ENCODE peak calls at places on chromosomes 7 and 10, in nine cellular contexts. H is CD8-positive, alpha-beta T cell; N is CD8-positive, alpha-beta memory T cell; C is small intestine; K is gastrocnemius medialis; D is effector memory CD4-positive, alpha-beta T cell; Q is psoas muscle; E is testis; M is uterus. A is an unnamed sample. For H3K9me3, the result is how much of the 10 kb centered on the place peaks cover.

GRCh38 chr10:78781991-78782390 is 286.8 kb upstream of the ZMIZ1 start:
- DNase-seq in H (no peak), N (no peak), C (no peak), K (no peak), D (no peak), Q (no peak), E (no peak), M (no peak), A (no peak)

GRCh38 chr10:43978091-43978490 is 329.4 kb upstream of the ZNF32 start:
- DNase-seq in H (no peak), N (no peak), C (no peak), K (no peak), D (no peak), Q (no peak), E (no peak), M (no peak), A (no peak)

GRCh38 chr7:79096361-79096805 is 357.1 kb downstream of the MAGI2 start:
- DNase-seq in H (no peak), N (no peak), C (no peak), K (no peak), D (no peak), Q (no peak), E (no peak), M (no peak), A (no peak)

GRCh38 chr7:73850781-73851207 is 8.5 kb upstream of the METTL27 start:
- DNase-seq in H (no peak), N (no peak), C (peak), K (no peak), D (no peak), Q (peak), E (no peak), M (no peak), A (no peak)

GRCh38 chr7:27946351-27946750 is 206.4 kb downstream of the TAX1BP1 start:
- DNase-seq in H (no peak), N (no peak), C (no peak), K (no peak), D (no peak), Q (no peak), E (no peak), M (no peak), A (no peak)

GRCh38 chr10:28839600-28840007 is 162.3 kb downstream of the BAMBI start:
- DNase-seq in H (no peak), N (no peak), C (peak), K (peak), D (no peak), Q (no peak), E (peak), M (peak), A (no peak)

GRCh38 chr10:127649642-127650041 is 87.3 kb upstream of the FOXI2 start:
- DNase-seq in H (no peak), N (no peak), C (peak), K (no peak), D (no peak), Q (no peak), E (peak), M (no peak), A (no peak)

GRCh38 chr10:11017575-11018425 is at the start of gene CELF2:
- DNase-seq in H (peak), N (peak), C (peak), K (peak), D (peak), Q (peak), E (peak), M (peak), A (peak)

GRCh38 chr7:151008511-151009323 is 15.6 kb downstream of the ATG9B start:
- DNase-seq in H (peak), N (peak), C (peak), K (no peak), D (peak), Q (peak), E (peak), M (peak), A (peak)

GRCh38 chr7:97555845-97556431 is 175.9 kb upstream of the TAC1 start:
- DNase-seq in H (no peak), N (no peak), C (no peak), K (no peak), D (no peak), Q (no peak), E (no peak), M (no peak), A (no peak)

GRCh38 chr7:11830582-11831382 is 1.2 kb downstream of the THSD7A start:
- DNase-seq in H (no peak), N (no peak), C (peak), K (no peak), D (no peak), Q (no peak), E (no peak), M (no peak), A (no peak)

GRCh38 chr7:87627634-87627994 is 584 bp upstream of the RUNDC3B start:
- DNase-seq in H (no peak), N (no peak), C (no peak), K (no peak), D (no peak), Q (peak), E (peak), M (no peak), A (no peak)

GRCh38 chr10:121702351-121703320 is 104.4 kb upstream of the FGFR2 start:
- DNase-seq in H (no peak), N (no peak), C (no peak), K (no peak), D (no peak), Q (no peak), E (no peak), M (no peak), A (no peak)

GRCh38 chr10:71397340-71398212 is 856 bp downstream of the CDH23 start:
- DNase-seq in H (no peak), N (no peak), C (no peak), K (no peak), D (no peak), Q (peak), E (peak), M (peak), A (no peak)

GRCh38 chr7:82789883-82790609 is 346.5 kb upstream of the CACNA2D1 start:
- DNase-seq in H (no peak), N (no peak), C (no peak), K (no peak), D (no peak), Q (no peak), E (no peak), M (no peak), A (no peak)

GRCh38 chr7:21086688-21087087 is 300.0 kb upstream of the SP8 start:
- DNase-seq in H (no peak), N (no peak), C (no peak), K (no peak), D (no peak), Q (no peak), E (no peak), M (no peak), A (no peak)

GRCh38 chr10:79391231-79392019 is 44.2 kb downstream of the PPIF start:
- DNase-seq in H (no peak), N (no peak), C (no peak), K (no peak), D (no peak), Q (no peak), E (no peak), M (peak), A (peak)

GRCh38 chr7:46071076-46071475 is 150.0 kb upstream of the IGFBP3 start:
- DNase-seq in H (no peak), N (no peak), C (no peak), K (no peak), D (no peak), Q (no peak), E (no peak), M (no peak), A (no peak)

GRCh38 chr10:22363305-22363704 is 18.0 kb downstream of the SPAG6 start:
- DNase-seq in H (no peak), N (no peak), C (no peak), K (no peak), D (no peak), Q (no peak), E (no peak), M (no peak), A (no peak)

GRCh38 chr10:117492504-117492903 is 50.0 kb upstream of the EMX2 start:
- DNase-seq in H (no peak), N (no peak), C (no peak), K (no peak), D (no peak), Q (no peak), E (no peak), M (no peak), A (no peak)

GRCh38 chr7:7452652-7453051 is 83.0 kb downstream of the COL28A1 start:
- DNase-seq in H (no peak), N (no peak), C (no peak), K (no peak), D (no peak), Q (no peak), E (no peak), M (no peak), A (no peak)

GRCh38 chr7:153422291-153423189 is 629.7 kb upstream of the DPP6 start:
- DNase-seq in H (no peak), N (no peak), C (no peak), K (no peak), D (no peak), Q (no peak), E (no peak), M (no peak), A (no peak)
- H3K9me3 ChIP-seq in H (under half), N (under half), C (under half), K (under half), D (under half), Q (under half), E (under half), M (under half), A (under half)

GRCh38 chr10:42519761-42520460 is 118.5 kb downstream of the ZNF33B start:
- DNase-seq in H (no peak), N (no peak), C (no peak), K (no peak), D (no peak), Q (no peak), E (no peak), M (no peak), A (no peak)

GRCh38 chr10:42519079-42519478 is 119.3 kb downstream of the ZNF33B start:
- DNase-seq in H (no peak), N (no peak), C (no peak), K (no peak), D (no peak), Q (no peak), E (no peak), M (no peak), A (no peak)

GRCh38 chr10:42523098-42523497 is 115.3 kb downstream of the ZNF33B start:
- DNase-seq in H (no peak), N (no peak), C (no peak), K (no peak), D (no peak), Q (no peak), E (no peak), M (no peak), A (no peak)
- H3K9me3 ChIP-seq in H (half or more), N (under half), C (under half), K (under half), D (under half), Q (half or more), E (under half), M (half or more), A (under half)

DNA sequence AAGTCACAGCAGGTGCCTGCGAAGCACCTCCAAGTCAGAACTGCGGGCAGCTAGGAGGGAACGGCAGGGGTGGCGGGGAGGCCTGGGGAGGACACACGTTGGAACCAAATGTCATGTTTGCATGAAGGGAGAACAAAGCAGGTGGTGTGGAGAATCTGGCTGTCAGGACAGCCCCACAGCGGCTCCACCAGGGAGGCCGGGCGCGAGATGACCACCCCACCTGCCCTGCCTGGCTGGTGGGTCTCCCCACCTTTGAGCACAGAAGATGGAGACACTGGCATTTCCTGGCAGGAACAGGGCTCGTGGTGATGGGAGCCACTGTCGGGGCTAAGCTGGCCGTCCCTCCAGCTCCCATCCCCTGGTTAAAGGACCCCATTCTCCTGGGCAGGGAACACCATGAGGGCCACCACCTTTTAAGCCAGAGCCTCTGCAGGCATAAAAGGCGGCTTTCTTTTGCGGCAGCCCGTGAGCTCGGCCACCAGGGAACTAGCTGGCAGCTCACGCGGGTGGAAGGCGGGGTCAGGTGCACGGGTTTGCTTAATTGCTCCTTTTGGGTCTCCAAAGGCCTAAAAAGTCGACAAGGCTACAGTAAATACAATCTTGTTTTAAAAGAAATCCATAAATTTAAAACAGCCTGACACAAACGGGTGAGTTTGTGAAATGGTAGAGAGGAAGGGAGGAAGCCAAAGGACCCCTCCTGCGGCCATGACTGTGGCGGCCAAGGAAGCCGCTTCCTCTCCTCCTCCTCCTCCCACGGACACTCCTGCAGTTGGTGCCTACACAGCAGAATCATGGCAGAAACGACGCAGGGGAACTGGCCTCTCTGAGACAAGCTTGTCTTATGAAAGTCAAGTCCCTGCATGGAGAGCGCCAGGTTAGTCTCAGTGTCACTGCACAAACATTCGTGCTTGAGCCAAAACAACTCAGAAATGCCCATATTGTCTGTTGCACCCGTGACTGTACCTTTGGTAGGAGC is 213.8 kb downstream of the DNAJB6 start:
- DNase-seq in H (no peak), N (no peak), C (no peak), K (no peak), D (no peak), Q (no peak), E (no peak), M (no peak), A (no peak)
- H3K9me3 ChIP-seq in H (under half), N (under half), C (under half), K (under half), D (under half), Q (under half), E (under half), M (under half), A (under half)

GRCh38 chr7:158415316-158415715 is 172.3 kb downstream of the PTPRN2 start:
- DNase-seq in H (no peak), N (no peak), C (no peak), K (no peak), D (no peak), Q (no peak), E (no peak), M (no peak), A (no peak)

GRCh38 chr7:158410720-158411119 is 176.9 kb downstream of the PTPRN2 start:
- DNase-seq in H (no peak), N (no peak), C (no peak), K (no peak), D (no peak), Q (no peak), E (no peak), M (no peak), A (no peak)

GRCh38 chr7:158411232-158411950 is 176.2 kb downstream of the PTPRN2 start:
- DNase-seq in H (no peak), N (no peak), C (no peak), K (no peak), D (no peak), Q (no peak), E (no peak), M (no peak), A (no peak)

GRCh38 chr7:158416283-158416933 is 171.2 kb downstream of the PTPRN2 start:
- DNase-seq in H (no peak), N (no peak), C (no peak), K (no peak), D (no peak), Q (no peak), E (no peak), M (no peak), A (no peak)

DNA sequence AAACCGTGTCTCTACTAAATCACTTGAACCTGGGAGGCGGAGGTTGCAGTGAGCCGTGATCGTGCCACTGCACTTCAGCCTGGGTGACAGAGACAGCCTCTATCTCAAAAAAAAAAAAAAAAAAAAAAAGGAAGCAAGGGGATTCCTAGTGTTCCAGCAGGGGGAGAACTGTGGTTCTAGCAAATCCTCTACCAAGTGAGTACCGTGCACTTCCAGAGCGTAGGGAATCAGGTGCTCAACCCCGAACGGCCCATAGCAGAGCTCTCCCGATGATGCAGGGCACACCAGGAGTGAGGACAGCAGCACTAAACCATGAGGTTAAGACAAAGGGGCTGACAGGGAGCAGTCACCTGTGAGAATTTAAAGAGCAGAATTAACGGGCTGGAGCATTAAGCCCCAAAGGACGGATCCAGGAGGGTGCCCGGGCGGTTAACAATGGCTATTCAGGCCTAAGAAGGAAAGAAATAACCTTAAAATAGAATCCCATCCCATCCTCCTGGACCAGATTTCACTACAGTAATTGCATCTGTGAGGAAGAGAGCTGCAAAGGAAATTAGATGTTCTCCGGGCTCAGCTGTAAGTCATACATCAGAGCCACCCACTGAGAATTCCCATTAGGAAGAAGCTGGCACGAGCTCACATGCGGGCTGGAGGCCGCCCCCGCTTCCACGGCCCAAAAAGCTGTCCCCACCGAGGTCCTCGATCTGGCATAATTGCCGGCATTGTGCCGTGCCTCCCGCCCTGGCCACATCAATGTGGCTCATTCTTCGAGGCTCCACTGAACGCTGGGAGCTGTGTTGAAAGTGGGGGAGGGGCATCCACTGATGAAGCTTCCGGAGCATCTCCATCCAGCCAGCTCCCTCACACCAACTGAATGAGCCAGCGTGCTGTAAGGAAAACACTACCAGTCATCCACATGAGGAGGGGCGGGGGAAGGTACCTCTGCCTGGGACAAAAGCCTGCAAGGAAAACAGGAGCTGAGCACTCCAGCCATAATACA is 173.4 kb downstream of the PTPRN2 start:
- DNase-seq in H (no peak), N (no peak), C (no peak), K (no peak), D (no peak), Q (no peak), E (no peak), M (no peak), A (no peak)
- H3K9me3 ChIP-seq in H (under half), N (under half), C (under half), K (under half), D (under half), Q (under half), E (under half), M (under half), A (under half)

GRCh38 chr7:63046612-63047011 is 952.0 kb upstream of the ZNF722 start:
- DNase-seq in H (no peak), N (no peak), C (no peak), K (no peak), D (no peak), Q (no peak), E (no peak), M (no peak), A (no peak)
- H3K9me3 ChIP-seq in H (under half), N (under half), C (under half), K (under half), D (under half), Q (under half), E (under half), M (under half), A (under half)

GRCh38 chr7:157708896-157709295 is 372.1 kb downstream of the DNAJB6 start:
- DNase-seq in H (no peak), N (no peak), C (no peak), K (no peak), D (no peak), Q (no peak), E (no peak), M (no peak), A (no peak)

GRCh38 chr7:157710396-157710795 is 373.6 kb downstream of the DNAJB6 start:
- DNase-seq in H (no peak), N (no peak), C (no peak), K (no peak), D (no peak), Q (no peak), E (no peak), M (no peak), A (no peak)

GRCh38 chr7:157707983-157708720 is 371.3 kb downstream of the DNAJB6 start:
- DNase-seq in H (no peak), N (no peak), C (no peak), K (no peak), D (no peak), Q (no peak), E (no peak), M (no peak), A (no peak)

GRCh38 chr7:157711353-157711888 is 374.6 kb downstream of the DNAJB6 start:
- DNase-seq in H (no peak), N (no peak), C (no peak), K (no peak), D (no peak), Q (no peak), E (no peak), M (no peak), A (no peak)

DNA sequence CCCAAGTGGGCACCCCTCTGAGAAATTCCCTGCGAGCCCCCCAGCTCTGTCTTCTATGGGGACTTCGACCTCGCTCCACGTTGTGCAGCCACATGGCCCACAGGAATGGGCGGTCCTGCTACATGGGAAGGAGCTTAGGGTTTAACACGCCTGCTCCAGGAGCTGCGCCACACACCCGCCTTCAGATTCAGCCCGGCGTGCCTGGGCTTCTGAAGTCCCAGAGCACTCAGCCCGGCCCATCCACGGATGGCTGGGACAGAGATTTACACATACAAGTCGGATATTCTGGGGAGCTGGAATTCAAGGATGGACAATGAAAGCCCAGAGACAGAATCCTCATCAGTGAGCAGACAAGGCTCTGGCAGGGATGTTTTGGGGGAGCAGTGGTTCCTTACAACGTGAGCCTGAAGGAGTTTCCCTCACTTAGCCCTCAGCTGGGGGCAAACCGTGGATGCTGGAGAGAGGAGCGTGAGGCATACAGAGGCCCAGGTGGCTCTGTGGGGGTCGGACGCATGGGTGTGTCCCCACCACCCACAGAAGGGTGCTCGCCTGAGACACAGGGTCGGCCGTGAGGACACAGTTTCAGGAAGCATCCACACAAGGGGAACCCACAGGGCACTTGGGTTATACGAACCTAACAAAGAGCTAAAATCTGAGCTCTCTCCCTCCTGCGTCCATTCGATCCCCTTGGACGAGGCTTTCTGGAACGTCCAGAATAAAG is 372.9 kb downstream of the DNAJB6 start:
- DNase-seq in H (no peak), N (no peak), C (no peak), K (no peak), D (no peak), Q (no peak), E (no peak), M (no peak), A (no peak)
- H3K9me3 ChIP-seq in H (under half), N (under half), C (under half), K (under half), D (under half), Q (under half), E (under half), M (under half), A (under half)

GRCh38 chr7:41756783-41757182 is 53.9 kb upstream of the INHBA start:
- DNase-seq in H (no peak), N (no peak), C (no peak), K (no peak), D (no peak), Q (no peak), E (no peak), M (no peak), A (no peak)

GRCh38 chr7:41754046-41754445 is 51.2 kb upstream of the INHBA start:
- DNase-seq in H (no peak), N (no peak), C (no peak), K (no peak), D (no peak), Q (no peak), E (no peak), M (no peak), A (no peak)

GRCh38 chr7:41760293-41760692 is 57.4 kb upstream of the INHBA start:
- DNase-seq in H (no peak), N (no peak), C (no peak), K (no peak), D (no peak), Q (no peak), E (no peak), M (no peak), A (no peak)

GRCh38 chr7:41755100-41755499 is 52.2 kb upstream of the INHBA start:
- DNase-seq in H (no peak), N (no peak), C (no peak), K (no peak), D (no peak), Q (no peak), E (no peak), M (no peak), A (no peak)

GRCh38 chr7:41758321-41758720 is 55.4 kb upstream of the INHBA start:
- DNase-seq in H (no peak), N (no peak), C (no peak), K (no peak), D (no peak), Q (no peak), E (no peak), M (no peak), A (no peak)
- H3K9me3 ChIP-seq in H (under half), N (under half), C (under half), K (under half), D (under half), Q (under half), E (under half), M (under half), A (under half)